ENCODE peak calls at places on chromosomes 3 and 15, in eight cellular contexts. Q, V, Y, L, Z, H, U and D are unnamed samples.

GRCh38 chr15:40511472-40512133 is 40.8 kb downstream of the CHST14 start:
- DNase-seq in U (peak), L (peak), V (no peak), Q (peak), H (peak), Y (no peak), Z (peak), D (peak)

GRCh38 chr3:59797533-59797932 is 747.7 kb upstream of the CFAP20DC start:
- DNase-seq in Z (no peak), H (no peak), Y (no peak), L (no peak), U (no peak), Q (no peak), V (no peak), D (no peak)

GRCh38 chr3:109532257-109533216 is 195.2 kb upstream of the DPPA4 start:
- DNase-seq in V (peak), U (peak), L (peak), Z (peak), Q (peak), Y (no peak), H (peak), D (no peak)

GRCh38 chr3:94004301-94004910 is 24.0 kb downstream of the STX19 start:
- DNase-seq in Z (peak), Y (no peak), H (peak), V (no peak), Q (no peak), U (no peak), L (peak), D (no peak)

GRCh38 chr3:32276279-32276841 is 37.9 kb downstream of the CMTM8 start:
- DNase-seq in Y (peak), V (no peak), L (peak), U (no peak), H (no peak), Q (no peak), Z (no peak), D (no peak)

GRCh38 chr3:17151598-17152373 is 267.0 kb downstream of the PLCL2 start:
- DNase-seq in H (no peak), Z (no peak), V (peak), U (peak), L (no peak), Y (no peak), Q (no peak), D (no peak)

GRCh38 chr3:122929576-122930365 is 97.8 kb downstream of the SEMA5B start:
- DNase-seq in H (no peak), Z (no peak), Q (peak), V (no peak), U (no peak), L (no peak), Y (no peak), D (no peak)

GRCh38 chr3:13332158-13332557 is 88.0 kb downstream of the NUP210 start:
- DNase-seq in U (peak), V (no peak), Q (no peak), Z (no peak), Y (no peak), L (peak), H (no peak), D (peak)

GRCh38 chr15:51499379-51499976 is 123.1 kb downstream of the DMXL2 start:
- DNase-seq in H (peak), L (peak), U (no peak), V (no peak), Y (no peak), Q (no peak), Z (peak), D (no peak)

GRCh38 chr3:178950676-178951075 is 120.9 kb downstream of the ZMAT3 start:
- DNase-seq in H (no peak), U (no peak), L (peak), Q (no peak), Y (no peak), V (no peak), Z (peak), D (no peak)

GRCh38 chr3:67349551-67350174 is 304.7 kb downstream of the SUCLG2 start:
- DNase-seq in U (no peak), V (no peak), Z (peak), H (no peak), Q (no peak), L (peak), Y (no peak), D (no peak)

GRCh38 chr3:193743702-193744047 is 150.7 kb downstream of the OPA1 start:
- DNase-seq in Y (no peak), U (no peak), V (no peak), Q (no peak), L (no peak), Z (peak), H (no peak), D (no peak)

GRCh38 chr3:157856078-157856939 is 249.9 kb downstream of the SHOX2 start:
- DNase-seq in L (peak), Q (no peak), U (no peak), Y (no peak), V (no peak), Z (peak), H (no peak), D (no peak)

GRCh38 chr15:73564255-73564654 is 68.9 kb downstream of the NPTN start:
- DNase-seq in Y (no peak), V (no peak), H (peak), Z (peak), U (no peak), L (peak), Q (no peak), D (no peak)

GRCh38 chr15:77329202-77329601 is 90.7 kb downstream of the PEAK1 start:
- DNase-seq in Z (no peak), Y (no peak), Q (no peak), L (no peak), V (no peak), H (peak), U (no peak), D (no peak)

GRCh38 chr15:52406601-52407000 is 111.0 kb upstream of the MYO5C start:
- DNase-seq in U (no peak), L (no peak), Z (peak), Q (no peak), V (no peak), H (peak), Y (no peak), D (no peak)

GRCh38 chr15:58546635-58547627 is 115.1 kb downstream of the LIPC start:
- DNase-seq in Z (peak), L (peak), Y (no peak), U (peak), H (peak), V (no peak), Q (no peak), D (no peak)

GRCh38 chr3:8223766-8224165 is 277.9 kb upstream of the LMCD1 start:
- DNase-seq in U (peak), Z (peak), Y (peak), Q (no peak), L (no peak), V (no peak), H (peak), D (no peak)

GRCh38 chr3:124764746-124765145 is 34.5 kb downstream of the UMPS start:
- DNase-seq in V (no peak), Y (no peak), L (no peak), H (no peak), U (no peak), Q (no peak), Z (no peak), D (no peak)

GRCh38 chr3:87349833-87350232 is 73.4 kb upstream of the POU1F1 start:
- DNase-seq in H (no peak), Q (no peak), V (no peak), Z (no peak), L (no peak), Y (no peak), U (no peak), D (no peak)

GRCh38 chr3:42590989-42591756 is 513 bp downstream of the SS18L2 start:
- DNase-seq in H (no peak), Q (peak), U (no peak), Y (no peak), L (no peak), Z (no peak), V (no peak), D (no peak)

GRCh38 chr15:84818221-84819131 is 1.3 kb downstream of the ALPK3 start:
- DNase-seq in L (peak), H (no peak), U (no peak), Z (peak), Q (no peak), V (no peak), Y (no peak), D (no peak)

GRCh38 chr15:45307230-45307924 is 55.3 kb downstream of the SLC28A2 start:
- DNase-seq in Q (no peak), Z (peak), U (no peak), L (peak), H (peak), V (no peak), Y (no peak), D (no peak)

GRCh38 chr3:42052132-42052866 is 38.9 kb upstream of the TRAK1 start:
- DNase-seq in Y (no peak), V (no peak), H (peak), U (no peak), Z (peak), Q (no peak), L (no peak), D (no peak)

GRCh38 chr3:169772530-169772950 is 656 bp upstream of the MYNN start:
- DNase-seq in V (no peak), H (peak), Z (peak), Q (peak), L (peak), Y (peak), U (peak), D (no peak)

GRCh38 chr3:170056710-170057454 is 19.1 kb downstream of the GPR160 start:
- DNase-seq in Y (no peak), Q (no peak), Z (no peak), U (no peak), V (no peak), L (no peak), H (no peak), D (no peak)

GRCh38 chr15:64896371-64897069 is 15.2 kb upstream of the ANKDD1A start:
- DNase-seq in Q (no peak), Z (no peak), Y (no peak), V (no peak), L (no peak), U (no peak), H (no peak), D (no peak)

GRCh38 chr3:158102660-158103085 is 3.5 kb downstream of the SHOX2 start:
- DNase-seq in V (no peak), U (no peak), Z (no peak), H (peak), L (no peak), Y (no peak), Q (no peak), D (no peak)

GRCh38 chr3:46110701-46111493 is 83.6 kb upstream of the XCR1 start:
- DNase-seq in Y (no peak), H (peak), L (peak), U (no peak), V (no peak), Z (peak), Q (no peak), D (no peak)

GRCh38 chr3:177262396-177262795 is 65.1 kb upstream of the TBL1XR1 start:
- DNase-seq in Y (no peak), L (no peak), U (no peak), V (no peak), Q (no peak), Z (peak), H (peak), D (no peak)

GRCh38 chr3:128801779-128802369 is 75.9 kb downstream of the RAB7A start:
- DNase-seq in L (no peak), Y (no peak), V (no peak), Z (no peak), U (no peak), Q (no peak), H (no peak), D (no peak)

GRCh38 chr15:96345560-96346389 is 15.3 kb downstream of the NR2F2 start:
- DNase-seq in Y (no peak), Q (peak), H (peak), V (no peak), Z (peak), L (peak), U (peak), D (no peak)

GRCh38 chr15:73914145-73914544 is 12.1 kb upstream of the LOXL1 start:
- DNase-seq in Q (no peak), L (no peak), V (no peak), U (no peak), H (no peak), Y (no peak), Z (no peak), D (no peak)

GRCh38 chr3:184325715-184326114 is 11.3 kb downstream of the EIF4G1 start:
- DNase-seq in Y (no peak), L (peak), U (no peak), Q (no peak), H (no peak), Z (no peak), V (no peak), D (no peak)

GRCh38 chr3:177041021-177041729 is 156.1 kb downstream of the TBL1XR1 start:
- DNase-seq in Y (peak), V (no peak), Z (peak), L (peak), H (peak), Q (no peak), U (no peak), D (no peak)

GRCh38 chr15:25481208-25481862 is 42.5 kb upstream of the UBE3A start:
- DNase-seq in L (peak), V (no peak), Z (peak), H (no peak), Q (peak), Y (no peak), U (no peak), D (no peak)

GRCh38 chr15:62558640-62559039 is 393.6 kb upstream of the C2CD4B start:
- DNase-seq in Q (no peak), L (no peak), H (no peak), U (no peak), V (no peak), Y (no peak), Z (no peak), D (no peak)

GRCh38 chr3:65716372-65716771 is 322.3 kb downstream of the MAGI1 start:
- DNase-seq in Z (no peak), H (no peak), L (no peak), Q (no peak), V (no peak), Y (no peak), U (no peak), D (no peak)

GRCh38 chr3:65729553-65729952 is 309.2 kb downstream of the MAGI1 start:
- DNase-seq in L (no peak), Y (no peak), Q (no peak), V (no peak), U (no peak), Z (peak), H (peak), D (no peak)

GRCh38 chr3:188348445-188349244 is 194.7 kb downstream of the LPP start:
- DNase-seq in U (peak), V (no peak), Z (peak), Q (no peak), Y (no peak), H (peak), L (peak), D (no peak)

GRCh38 chr3:188349276-188349962 is 195.5 kb downstream of the LPP start:
- DNase-seq in Q (no peak), V (no peak), U (no peak), Z (peak), Y (no peak), L (peak), H (peak), D (no peak)

GRCh38 chr3:188351648-188352047 is 197.7 kb downstream of the LPP start:
- DNase-seq in Q (no peak), Y (no peak), H (no peak), U (no peak), V (no peak), Z (no peak), L (no peak), D (no peak)

GRCh38 chr3:188350956-188351355 is 197.0 kb downstream of the LPP start:
- DNase-seq in Q (no peak), U (no peak), L (no peak), Y (no peak), H (no peak), Z (no peak), V (no peak), D (no peak)

DNA sequence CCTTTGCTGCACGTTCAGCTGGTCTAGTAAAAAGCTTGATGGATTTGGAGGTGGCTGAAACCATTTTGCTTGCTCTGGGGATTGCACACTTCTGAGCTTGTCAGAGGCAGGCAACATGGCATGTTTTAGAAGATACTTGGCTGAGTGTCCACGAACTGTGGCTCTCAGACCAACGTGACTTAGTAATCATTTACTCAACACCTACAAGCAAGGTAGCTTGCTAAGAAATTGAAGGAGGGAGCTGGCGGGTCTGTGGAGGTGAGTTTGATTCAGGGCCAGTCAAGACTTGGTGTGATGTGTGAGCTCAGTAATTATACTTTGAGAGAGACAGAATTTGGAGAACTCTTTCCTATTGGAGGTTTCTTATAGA is 196.0 kb downstream of the LPP start:
- DNase-seq in H (peak), Y (no peak), Q (no peak), Z (no peak), L (no peak), V (no peak), U (no peak), D (no peak)
- TF ChIP-seq CTCF in H (no peak), Y (no peak), Q (no peak), Z (no peak), L (no peak), V (no peak), U (no peak), D (no peak)

DNA sequence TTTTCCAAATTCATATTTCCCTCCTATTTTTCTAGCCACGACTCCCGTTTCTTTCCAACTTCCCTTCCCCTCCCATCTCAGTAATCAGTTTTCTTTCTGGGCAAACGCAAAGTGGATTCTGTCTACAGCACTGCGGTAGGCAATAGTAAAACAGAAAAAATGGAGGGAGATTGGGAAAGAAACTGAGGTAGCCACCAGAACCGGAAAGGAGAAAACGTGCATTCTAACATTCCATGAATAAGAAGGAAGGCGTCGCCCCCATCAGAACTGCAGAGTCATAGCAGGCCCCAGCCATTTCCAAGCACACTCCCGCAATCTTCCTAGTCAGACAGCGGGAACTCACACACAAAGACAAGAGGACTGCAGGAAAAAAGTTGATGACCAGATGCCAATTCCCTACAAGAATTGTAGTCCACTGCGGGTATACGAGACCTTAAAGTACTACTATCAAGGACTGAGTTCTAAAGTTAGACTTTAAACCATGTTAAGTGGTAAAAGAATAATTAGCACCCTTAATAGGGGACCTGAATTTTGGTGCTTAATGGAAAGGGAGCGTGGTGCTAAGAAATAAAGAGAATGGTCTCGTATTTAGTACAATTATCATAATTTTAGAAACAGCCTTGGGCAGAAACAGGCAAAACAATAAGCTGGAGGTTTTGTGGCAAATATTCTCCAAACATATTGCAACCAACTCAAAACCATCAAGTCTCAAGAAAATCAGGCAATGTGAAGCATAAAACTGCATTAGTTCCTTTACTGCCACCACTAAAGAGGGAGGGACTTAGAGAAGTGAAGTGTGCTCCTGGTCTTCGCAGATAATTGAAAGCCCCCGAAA is 1.4 kb downstream of the PFN2 start:
- DNase-seq in U (no peak), L (peak), Z (peak), H (peak), Q (peak), V (no peak), Y (no peak), D (no peak)
- TF ChIP-seq CTCF in U (no peak), L (peak), Z (no peak), H (peak), Q (no peak), V (no peak), Y (no peak), D (no peak)

GRCh38 chr3:72836923-72837322 is 11.3 kb downstream of the SHQ1 start:
- DNase-seq in H (peak), Q (no peak), V (no peak), Z (no peak), Y (no peak), U (peak), L (no peak), D (no peak)
- TF ChIP-seq CTCF in H (no peak), Q (no peak), V (no peak), Z (no peak), Y (no peak), U (no peak), L (no peak), D (no peak)

GRCh38 chr15:60790641-60791040 is 311.7 kb upstream of the ICE2 start:
- DNase-seq in Z (no peak), H (no peak), Q (no peak), Y (no peak), L (no peak), V (no peak), U (no peak), D (no peak)

GRCh38 chr15:60784855-60785254 is 305.9 kb upstream of the ICE2 start:
- DNase-seq in Y (no peak), U (no peak), V (no peak), L (no peak), Q (no peak), H (no peak), Z (no peak), D (no peak)

GRCh38 chr15:60791216-60791615 is 312.3 kb upstream of the ICE2 start:
- DNase-seq in Z (peak), U (no peak), V (no peak), L (no peak), H (no peak), Q (no peak), Y (no peak), D (no peak)

GRCh38 chr15:60788514-60789091 is 309.7 kb upstream of the ICE2 start:
- DNase-seq in V (no peak), L (no peak), U (no peak), Z (no peak), Q (no peak), Y (no peak), H (no peak), D (no peak)

GRCh38 chr15:60787737-60788513 is 309.0 kb upstream of the ICE2 start:
- DNase-seq in V (no peak), U (no peak), Q (no peak), L (peak), Y (no peak), Z (no peak), H (no peak), D (no peak)
- TF ChIP-seq CTCF in V (peak), U (no peak), Q (no peak), L (peak), Y (no peak), Z (peak), H (peak), D (no peak)

DNA sequence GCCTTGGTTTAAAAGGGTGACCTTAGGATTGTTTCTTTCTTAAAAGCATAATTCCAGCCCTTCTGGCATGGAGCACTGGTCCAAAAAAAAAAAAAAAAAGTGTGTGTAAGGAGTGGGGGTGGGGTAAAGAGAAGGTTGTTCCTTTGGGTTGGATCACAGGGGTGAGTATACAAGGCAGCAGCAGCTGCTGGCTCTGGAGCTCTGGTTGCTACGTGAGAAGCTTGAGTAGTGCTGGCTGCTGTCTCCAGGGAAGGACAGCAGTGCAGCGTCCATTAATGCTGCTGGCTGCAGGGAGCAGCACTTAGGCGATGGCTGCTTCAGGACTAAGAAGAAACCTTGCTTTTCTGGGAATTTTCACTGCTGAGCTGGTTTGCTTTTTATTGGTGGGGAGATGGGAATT is 2.3 kb downstream of the SETD5 start:
- DNase-seq in Z (peak), Q (peak), L (peak), U (peak), V (no peak), Y (no peak), H (peak), D (no peak)
- TF ChIP-seq CTCF in Z (peak), Q (no peak), L (no peak), U (no peak), V (no peak), Y (no peak), H (peak), D (no peak)